ENCODE peak calls at places on chromosomes 16 and 17, in eight cellular contexts. M is HT-29, G is AML-193, B is left ventricle myocardium inferior, D is mucosa of gallbladder, N is T-cell, P is GM19239, V is AG04450. X is an unnamed sample.

GRCh38 chr17:80941743-80942211 is 49.9 kb upstream of the CHMP6 start:
- DNase-seq in M (no peak), G (no peak), B (no peak), D (peak), N (no peak), P (no peak), V (no peak), X (no peak)

GRCh38 chr17:80358131-80358530 is 56.8 kb upstream of the ENDOV start:
- DNase-seq in M (no peak), G (no peak), B (no peak), D (no peak), N (no peak), P (no peak), V (no peak), X (no peak)

GRCh38 chr17:35295686-35296085 is 52.8 kb downstream of the SLFN5 start:
- DNase-seq in M (no peak), G (no peak), B (no peak), D (no peak), N (no peak), P (no peak), V (no peak), X (no peak)

GRCh38 chr17:7703584-7704574 is 1.1 kb upstream of the EFNB3 start:
- DNase-seq in M (peak), G (no peak), B (no peak), D (no peak), N (no peak), P (no peak), V (no peak), X (no peak)

GRCh38 chr17:21493993-21494392 is 117.8 kb downstream of the KCNJ12 start:
- DNase-seq in M (no peak), G (no peak), B (no peak), D (no peak), N (no peak), P (no peak), V (no peak), X (no peak)

GRCh38 chr16:2296662-2297505 is 29.0 kb upstream of the RNPS1 start:
- DNase-seq in M (peak), G (peak), B (no peak), D (no peak), N (no peak), P (peak), V (no peak), X (peak)

GRCh38 chr17:77698903-77699615 is 259.4 kb upstream of the TNRC6C start:
- DNase-seq in M (no peak), G (no peak), B (no peak), D (no peak), N (no peak), P (no peak), V (no peak), X (no peak)

GRCh38 chr17:61364463-61364846 is 35.2 kb upstream of the TBX2 start:
- DNase-seq in M (no peak), G (no peak), B (no peak), D (no peak), N (no peak), P (no peak), V (no peak), X (no peak)

GRCh38 chr17:73722163-73722562 is 77.9 kb upstream of the SDK2 start:
- DNase-seq in M (no peak), G (no peak), B (no peak), D (no peak), N (peak), P (no peak), V (no peak), X (no peak)

GRCh38 chr17:48155889-48156670 is 48.5 kb downstream of the SNX11 start:
- DNase-seq in M (no peak), G (no peak), B (no peak), D (no peak), N (no peak), P (no peak), V (no peak), X (no peak)

GRCh38 chr17:49994085-49995054 is 654 bp downstream of the DLX3 start:
- DNase-seq in M (no peak), G (no peak), B (no peak), D (no peak), N (no peak), P (no peak), V (no peak), X (no peak)

GRCh38 chr17:38871247-38871991 is 1.6 kb downstream of the LASP1 start:
- DNase-seq in M (peak), G (peak), B (peak), D (peak), N (peak), P (peak), V (no peak), X (peak)

GRCh38 chr16:29744541-29745101 is 1.2 kb downstream of the C16orf54 start:
- DNase-seq in M (no peak), G (no peak), B (no peak), D (no peak), N (no peak), P (no peak), V (no peak), X (no peak)

GRCh38 chr16:68995011-68995504 is 110.4 kb upstream of the HAS3 start:
- DNase-seq in M (peak), G (no peak), B (no peak), D (no peak), N (no peak), P (no peak), V (no peak), X (peak)

GRCh38 chr17:17840751-17841591 is 4.2 kb upstream of the SREBF1 start:
- DNase-seq in M (no peak), G (no peak), B (no peak), D (peak), N (no peak), P (no peak), V (no peak), X (peak)

GRCh38 chr16:63617990-63618763 is 1503.7 kb downstream of the CDH11 start:
- DNase-seq in M (no peak), G (no peak), B (peak), D (peak), N (no peak), P (no peak), V (no peak), X (peak)

GRCh38 chr16:81864646-81865382 is 85.7 kb downstream of the PLCG2 start:
- DNase-seq in M (no peak), G (no peak), B (no peak), D (no peak), N (no peak), P (no peak), V (no peak), X (no peak)

GRCh38 chr16:88977028-88977844 is at the start of gene CBFA2T3:
- DNase-seq in M (peak), G (peak), B (peak), D (peak), N (no peak), P (no peak), V (no peak), X (no peak)

GRCh38 chr17:13525876-13526275 is 75.9 kb downstream of the HS3ST3A1 start:
- DNase-seq in M (no peak), G (no peak), B (no peak), D (no peak), N (no peak), P (no peak), V (no peak), X (no peak)

GRCh38 chr16:11285842-11286241 is 4.7 kb upstream of the PRM1 start:
- DNase-seq in M (no peak), G (no peak), B (no peak), D (no peak), N (no peak), P (no peak), V (no peak), X (no peak)

GRCh38 chr17:76726231-76726765 is at the start of gene JMJD6:
- DNase-seq in M (peak), G (peak), B (peak), D (peak), N (no peak), P (peak), V (peak), X (peak)

GRCh38 chr16:22813946-22814325 is at the start of gene HS3ST2:
- DNase-seq in M (no peak), G (no peak), B (peak), D (no peak), N (no peak), P (no peak), V (no peak), X (no peak)

GRCh38 chr16:69799601-69800000 is 37.5 kb downstream of the WWP2 start:
- DNase-seq in M (no peak), G (no peak), B (no peak), D (no peak), N (no peak), P (no peak), V (no peak), X (no peak)

GRCh38 chr17:4161179-4161559 is 18.2 kb downstream of the CYB5D2 start:
- DNase-seq in M (no peak), G (no peak), B (no peak), D (no peak), N (no peak), P (no peak), V (peak), X (no peak)

GRCh38 chr17:9817086-9817485 is 4.8 kb downstream of the GSG1L2 start:
- DNase-seq in M (peak), G (no peak), B (no peak), D (peak), N (no peak), P (no peak), V (no peak), X (peak)

GRCh38 chr17:7560172-7561027 is 1.3 kb upstream of the SENP3 start:
- DNase-seq in M (peak), G (no peak), B (peak), D (no peak), N (no peak), P (no peak), V (no peak), X (peak)

GRCh38 chr17:78120971-78121800 is 7.4 kb downstream of the TMC6 start:
- DNase-seq in M (no peak), G (no peak), B (no peak), D (no peak), N (peak), P (no peak), V (no peak), X (peak)

GRCh38 chr16:59470556-59470955 is 736.4 kb upstream of the GOT2 start:
- DNase-seq in M (no peak), G (no peak), B (no peak), D (no peak), N (no peak), P (no peak), V (no peak), X (no peak)

X was measured in small intestine.